ENCODE peak calls at places on chromosomes 13 and 19, in five cellular contexts. G, C, T, I and X are unnamed samples.

GRCh38 chr13:76522083-76522755 is 364.0 kb downstream of the KCTD12 start:
- DNase-seq in T (no peak), I (no peak), G (no peak), C (no peak), X (no peak)

GRCh38 chr13:25860862-25861261 is 191.0 kb downstream of the SHISA2 start:
- DNase-seq in G (no peak), C (no peak), I (no peak), T (no peak), X (no peak)

GRCh38 chr19:51503428-51503827 is 1.8 kb upstream of the SIGLEC12 start:
- DNase-seq in I (no peak), G (no peak), T (no peak), C (no peak), X (no peak)

GRCh38 chr19:8988204-8988603 is 22.0 kb downstream of the MUC16 start:
- DNase-seq in I (no peak), T (no peak), C (no peak), G (no peak), X (no peak)

GRCh38 chr19:18131841-18132596 is 20.9 kb upstream of the PIK3R2 start:
- DNase-seq in T (no peak), I (peak), C (no peak), G (no peak), X (no peak)

GRCh38 chr13:113033054-113033453 is 64.0 kb downstream of the MCF2L start:
- DNase-seq in G (no peak), C (no peak), T (no peak), I (no peak), X (no peak)

GRCh38 chr13:32669030-32669646 is 82.9 kb downstream of the PDS5B start:
- DNase-seq in G (peak), I (no peak), T (no peak), C (no peak), X (peak)

GRCh38 chr13:45333251-45333972 is 7.6 kb downstream of the TPT1 start:
- DNase-seq in C (no peak), I (no peak), T (no peak), G (no peak), X (no peak)

GRCh38 chr19:55675661-55676354 is 782 bp downstream of the EPN1 start:
- DNase-seq in I (no peak), G (no peak), C (no peak), T (no peak), X (no peak)

GRCh38 chr19:15779756-15780476 is 7.5 kb upstream of the OR10H5 start:
- DNase-seq in I (no peak), C (no peak), G (no peak), T (no peak), X (no peak)

GRCh38 chr19:11463391-11463790 is 17.5 kb downstream of the ELAVL3 start:
- DNase-seq in C (no peak), I (no peak), T (no peak), G (no peak), X (no peak)

GRCh38 chr13:90968510-90968909 is 379.0 kb upstream of the MIR17HG start:
- DNase-seq in C (no peak), G (peak), T (no peak), I (peak), X (no peak)

GRCh38 chr19:17483605-17484002 is 13.3 kb downstream of the SLC27A1 start:
- DNase-seq in I (no peak), G (no peak), C (no peak), T (no peak), X (no peak)

GRCh38 chr13:97855570-97855970 is 97.9 kb upstream of the IPO5 start:
- DNase-seq in T (peak), C (no peak), I (peak), G (peak), X (peak)

GRCh38 chr13:42696191-42696590 is 85.2 kb upstream of the FAM216B start:
- DNase-seq in I (no peak), C (no peak), T (no peak), G (no peak), X (peak)